ENCODE peak calls at places on chromosomes 4 and X, in six cellular contexts. One of them, this sample, is unnamed.

GRCh38 chr4:137998666-137999429 is 243.3 kb downstream of the SLC7A11 start:
- DNase-seq in CD4-positive, alpha-beta memory T cell: no peak
- DNase-seq in Jurkat, Clone E6-1: no peak
- DNase-seq in upper lobe of left lung: no peak
- DNase-seq in MM.1S: no peak
- DNase-seq in GM06990: no peak
- DNase-seq in this sample: no peak

GRCh38 chr4:113576947-113577678 is 184.4 kb downstream of the CAMK2D start:
- DNase-seq in CD4-positive, alpha-beta memory T cell: no peak
- DNase-seq in Jurkat, Clone E6-1: no peak
- DNase-seq in upper lobe of left lung: no peak
- DNase-seq in MM.1S: no peak
- DNase-seq in GM06990: no peak
- DNase-seq in this sample: no peak

GRCh38 chr4:87068591-87069021 is 133.8 kb downstream of the AFF1 start:
- DNase-seq in CD4-positive, alpha-beta memory T cell: no peak
- DNase-seq in Jurkat, Clone E6-1: no peak
- DNase-seq in upper lobe of left lung: no peak
- DNase-seq in MM.1S: no peak
- DNase-seq in GM06990: no peak
- DNase-seq in this sample: no peak

GRCh38 chr4:106929248-106929647 is 106.9 kb downstream of the DKK2 start:
- DNase-seq in CD4-positive, alpha-beta memory T cell: no peak
- DNase-seq in Jurkat, Clone E6-1: no peak
- DNase-seq in upper lobe of left lung: no peak
- DNase-seq in MM.1S: no peak
- DNase-seq in GM06990: no peak
- DNase-seq in this sample: no peak

GRCh38 chrX:111652719-111653118 is 28.3 kb upstream of the ALG13 start:
- DNase-seq in CD4-positive, alpha-beta memory T cell: no peak
- DNase-seq in Jurkat, Clone E6-1: no peak
- DNase-seq in upper lobe of left lung: no peak
- DNase-seq in MM.1S: no peak
- DNase-seq in GM06990: no peak
- DNase-seq in this sample: no peak

GRCh38 chrX:26442340-26442739 is 226.4 kb downstream of the MAGEB5 start:
- DNase-seq in CD4-positive, alpha-beta memory T cell: no peak
- DNase-seq in Jurkat, Clone E6-1: no peak
- DNase-seq in upper lobe of left lung: no peak
- DNase-seq in MM.1S: peak
- DNase-seq in GM06990: no peak
- DNase-seq in this sample: no peak

GRCh38 chr4:9979101-9979815 is 42.0 kb downstream of the SLC2A9 start:
- DNase-seq in CD4-positive, alpha-beta memory T cell: no peak
- DNase-seq in Jurkat, Clone E6-1: no peak
- DNase-seq in upper lobe of left lung: no peak
- DNase-seq in MM.1S: no peak
- DNase-seq in GM06990: no peak
- DNase-seq in this sample: no peak

GRCh38 chr4:34417160-34417559 is 1827.2 kb downstream of the ARAP2 start:
- DNase-seq in CD4-positive, alpha-beta memory T cell: no peak
- DNase-seq in Jurkat, Clone E6-1: no peak
- DNase-seq in upper lobe of left lung: no peak
- DNase-seq in MM.1S: no peak
- DNase-seq in GM06990: no peak
- DNase-seq in this sample: no peak

GRCh38 chr4:52036875-52037274 is 1.2 kb downstream of the SGCB start:
- DNase-seq in CD4-positive, alpha-beta memory T cell: no peak
- DNase-seq in Jurkat, Clone E6-1: no peak
- DNase-seq in upper lobe of left lung: no peak
- DNase-seq in MM.1S: no peak
- DNase-seq in GM06990: no peak
- DNase-seq in this sample: no peak

GRCh38 chr4:39998659-39999345 is 21.1 kb upstream of the PDS5A start:
- DNase-seq in CD4-positive, alpha-beta memory T cell: no peak
- DNase-seq in Jurkat, Clone E6-1: no peak
- DNase-seq in upper lobe of left lung: no peak
- DNase-seq in MM.1S: no peak
- DNase-seq in GM06990: no peak
- DNase-seq in this sample: no peak

GRCh38 chr4:152514356-152514755 is 21.5 kb downstream of the FBXW7 start:
- DNase-seq in CD4-positive, alpha-beta memory T cell: no peak
- DNase-seq in Jurkat, Clone E6-1: no peak
- DNase-seq in upper lobe of left lung: no peak
- DNase-seq in MM.1S: no peak
- DNase-seq in GM06990: no peak
- DNase-seq in this sample: no peak

GRCh38 chr4:36244257-36245084 is at the start of gene ARAP2:
- DNase-seq in CD4-positive, alpha-beta memory T cell: peak
- DNase-seq in Jurkat, Clone E6-1: no peak
- DNase-seq in upper lobe of left lung: peak
- DNase-seq in MM.1S: peak
- DNase-seq in GM06990: peak
- DNase-seq in this sample: peak

GRCh38 chr4:86011117-86011516 is 348.7 kb downstream of the MAPK10 start:
- DNase-seq in CD4-positive, alpha-beta memory T cell: no peak
- DNase-seq in Jurkat, Clone E6-1: no peak
- DNase-seq in upper lobe of left lung: no peak
- DNase-seq in MM.1S: no peak
- DNase-seq in GM06990: no peak
- DNase-seq in this sample: no peak

GRCh38 chr4:143473334-143474126 is 40.0 kb upstream of the SMARCA5 start:
- DNase-seq in CD4-positive, alpha-beta memory T cell: no peak
- DNase-seq in Jurkat, Clone E6-1: no peak
- DNase-seq in upper lobe of left lung: no peak
- DNase-seq in MM.1S: no peak
- DNase-seq in GM06990: no peak
- DNase-seq in this sample: no peak

GRCh38 chrX:72130762-72131231 is 918 bp downstream of the RTL5 start:
- DNase-seq in CD4-positive, alpha-beta memory T cell: no peak
- DNase-seq in Jurkat, Clone E6-1: no peak
- DNase-seq in upper lobe of left lung: peak
- DNase-seq in MM.1S: no peak
- DNase-seq in GM06990: no peak
- DNase-seq in this sample: no peak

GRCh38 chr4:52959545-52959944 is 97.4 kb downstream of the RASL11B start:
- DNase-seq in CD4-positive, alpha-beta memory T cell: no peak
- DNase-seq in Jurkat, Clone E6-1: no peak
- DNase-seq in upper lobe of left lung: no peak
- DNase-seq in MM.1S: no peak
- DNase-seq in GM06990: no peak
- DNase-seq in this sample: no peak

GRCh38 chr4:47122592-47123291 is 91.4 kb downstream of the GABRB1 start:
- DNase-seq in CD4-positive, alpha-beta memory T cell: peak
- DNase-seq in Jurkat, Clone E6-1: peak
- DNase-seq in upper lobe of left lung: no peak
- DNase-seq in MM.1S: peak
- DNase-seq in GM06990: peak
- DNase-seq in this sample: peak

GRCh38 chr4:168848977-168849687 is 160.9 kb downstream of the CBR4 start:
- DNase-seq in CD4-positive, alpha-beta memory T cell: no peak
- DNase-seq in Jurkat, Clone E6-1: no peak
- DNase-seq in upper lobe of left lung: no peak
- DNase-seq in MM.1S: no peak
- DNase-seq in GM06990: no peak
- DNase-seq in this sample: no peak

GRCh38 chr4:5361968-5362367 is 310.7 kb downstream of the STK32B start:
- DNase-seq in CD4-positive, alpha-beta memory T cell: no peak
- DNase-seq in Jurkat, Clone E6-1: peak
- DNase-seq in upper lobe of left lung: no peak
- DNase-seq in MM.1S: peak
- DNase-seq in GM06990: no peak
- DNase-seq in this sample: no peak

GRCh38 chr4:82780398-82781231 is 18.0 kb downstream of the SCD5 start:
- DNase-seq in CD4-positive, alpha-beta memory T cell: no peak
- DNase-seq in Jurkat, Clone E6-1: peak
- DNase-seq in upper lobe of left lung: peak
- DNase-seq in MM.1S: no peak
- DNase-seq in GM06990: peak
- DNase-seq in this sample: peak

GRCh38 chrX:111868726-111869638 is 7.0 kb upstream of the TRPC5OS start:
- DNase-seq in CD4-positive, alpha-beta memory T cell: no peak
- DNase-seq in Jurkat, Clone E6-1: no peak
- DNase-seq in upper lobe of left lung: no peak
- DNase-seq in MM.1S: peak
- DNase-seq in GM06990: peak
- DNase-seq in this sample: no peak

GRCh38 chrX:143058096-143058495 is 32.4 kb downstream of the SPANXN4 start:
- DNase-seq in CD4-positive, alpha-beta memory T cell: no peak
- DNase-seq in Jurkat, Clone E6-1: no peak
- DNase-seq in upper lobe of left lung: no peak
- DNase-seq in MM.1S: no peak
- DNase-seq in GM06990: no peak
- DNase-seq in this sample: no peak

GRCh38 chr4:56630876-56631666 is 50.0 kb downstream of the HOPX start:
- DNase-seq in CD4-positive, alpha-beta memory T cell: no peak
- DNase-seq in Jurkat, Clone E6-1: no peak
- DNase-seq in upper lobe of left lung: no peak
- DNase-seq in MM.1S: no peak
- DNase-seq in GM06990: no peak
- DNase-seq in this sample: no peak
- H3K4me3 ChIP-seq in CD4-positive, alpha-beta memory T cell: no peak
- H3K4me3 ChIP-seq in Jurkat, Clone E6-1: no peak
- H3K4me3 ChIP-seq in upper lobe of left lung: no peak
- H3K4me3 ChIP-seq in MM.1S: no peak
- H3K4me3 ChIP-seq in GM06990: no peak
- H3K4me3 ChIP-seq in this sample: no peak

DNA sequence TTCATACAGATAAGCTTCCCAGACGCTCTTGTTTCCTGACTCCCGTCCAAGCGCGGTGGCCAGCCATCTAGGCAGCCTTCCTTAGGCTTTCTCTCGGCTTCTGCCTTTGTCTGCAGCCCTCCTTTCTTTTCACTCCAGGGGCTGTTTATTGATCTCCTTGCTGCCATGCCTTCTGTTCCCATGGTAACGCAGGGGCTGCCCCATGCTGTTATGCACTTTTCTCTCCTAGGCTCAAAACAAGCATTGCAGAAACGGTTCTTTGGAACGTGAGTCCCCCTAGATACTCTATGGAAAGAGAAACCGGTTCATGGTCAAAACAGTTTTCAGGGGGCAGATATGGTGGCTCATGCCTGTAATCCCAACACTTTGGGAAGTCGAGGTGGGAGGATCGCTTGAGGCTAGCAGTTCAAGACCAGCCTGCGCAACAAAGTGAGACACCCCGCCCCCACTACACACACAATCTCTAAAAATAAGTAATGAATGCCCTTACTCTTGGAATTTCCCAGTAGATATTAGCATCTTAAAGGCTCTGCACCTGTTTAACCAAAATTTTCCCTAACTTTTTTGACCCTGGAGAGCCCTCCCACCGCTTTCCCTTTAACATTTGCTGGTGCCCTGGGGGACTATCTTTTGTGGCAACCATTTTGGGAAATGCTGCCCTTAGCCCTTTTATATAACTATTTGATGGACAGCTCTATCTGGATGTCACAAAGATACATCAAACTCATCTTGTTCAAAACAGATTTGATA is 53.9 kb upstream of the ZNF157 start:
- DNase-seq in CD4-positive, alpha-beta memory T cell: no peak
- DNase-seq in Jurkat, Clone E6-1: no peak
- DNase-seq in upper lobe of left lung: no peak
- DNase-seq in MM.1S: no peak
- DNase-seq in GM06990: no peak
- DNase-seq in this sample: no peak
- H3K4me3 ChIP-seq in CD4-positive, alpha-beta memory T cell: no peak
- H3K4me3 ChIP-seq in Jurkat, Clone E6-1: no peak
- H3K4me3 ChIP-seq in upper lobe of left lung: no peak
- H3K4me3 ChIP-seq in MM.1S: no peak
- H3K4me3 ChIP-seq in GM06990: no peak
- H3K4me3 ChIP-seq in this sample: no peak

GRCh38 chrX:119399772-119400101 is 601 bp downstream of the SLC25A43 start:
- DNase-seq in CD4-positive, alpha-beta memory T cell: no peak
- DNase-seq in Jurkat, Clone E6-1: no peak
- DNase-seq in upper lobe of left lung: no peak
- DNase-seq in MM.1S: no peak
- DNase-seq in GM06990: no peak
- DNase-seq in this sample: no peak
- H3K4me3 ChIP-seq in CD4-positive, alpha-beta memory T cell: no peak
- H3K4me3 ChIP-seq in Jurkat, Clone E6-1: peak
- H3K4me3 ChIP-seq in upper lobe of left lung: peak
- H3K4me3 ChIP-seq in MM.1S: peak
- H3K4me3 ChIP-seq in GM06990: peak
- H3K4me3 ChIP-seq in this sample: peak

GRCh38 chrX:2345562-2345961 is 155.2 kb downstream of the DHRSX start:
- DNase-seq in CD4-positive, alpha-beta memory T cell: no peak
- DNase-seq in Jurkat, Clone E6-1: no peak
- DNase-seq in upper lobe of left lung: no peak
- DNase-seq in MM.1S: no peak
- DNase-seq in GM06990: no peak
- DNase-seq in this sample: no peak
- H3K4me3 ChIP-seq in CD4-positive, alpha-beta memory T cell: no peak
- H3K4me3 ChIP-seq in Jurkat, Clone E6-1: no peak
- H3K4me3 ChIP-seq in upper lobe of left lung: no peak
- H3K4me3 ChIP-seq in MM.1S: no peak
- H3K4me3 ChIP-seq in GM06990: no peak
- H3K4me3 ChIP-seq in this sample: no peak

GRCh38 chr4:92304073-92304472 is 307 bp downstream of the GRID2 start:
- DNase-seq in CD4-positive, alpha-beta memory T cell: no peak
- DNase-seq in Jurkat, Clone E6-1: no peak
- DNase-seq in upper lobe of left lung: peak
- DNase-seq in MM.1S: no peak
- DNase-seq in GM06990: no peak
- DNase-seq in this sample: peak
- H3K4me3 ChIP-seq in CD4-positive, alpha-beta memory T cell: no peak
- H3K4me3 ChIP-seq in Jurkat, Clone E6-1: no peak
- H3K4me3 ChIP-seq in upper lobe of left lung: peak
- H3K4me3 ChIP-seq in MM.1S: peak
- H3K4me3 ChIP-seq in GM06990: no peak
- H3K4me3 ChIP-seq in this sample: peak

GRCh38 chr4:6414578-6414977 is 57.8 kb downstream of the PPP2R2C start:
- DNase-seq in CD4-positive, alpha-beta memory T cell: no peak
- DNase-seq in Jurkat, Clone E6-1: no peak
- DNase-seq in upper lobe of left lung: no peak
- DNase-seq in MM.1S: no peak
- DNase-seq in GM06990: no peak
- DNase-seq in this sample: no peak
- H3K4me3 ChIP-seq in CD4-positive, alpha-beta memory T cell: no peak
- H3K4me3 ChIP-seq in Jurkat, Clone E6-1: no peak
- H3K4me3 ChIP-seq in upper lobe of left lung: no peak
- H3K4me3 ChIP-seq in MM.1S: no peak
- H3K4me3 ChIP-seq in GM06990: no peak
- H3K4me3 ChIP-seq in this sample: no peak